ENCODE peak calls at places on chromosomes 2 and 18, in eight cellular contexts. N is ovary, D is breast epithelium, R is GM12892, F is NB4, V is transverse colon, G is A549, L is body of pancreas. Z is an unnamed sample.

GRCh38 chr2:57906152-57906732 is 140.4 kb upstream of the VRK2 start:
- DNase-seq in G (peak), L (no peak), V (no peak), F (peak), D (no peak), R (peak), N (no peak), Z (no peak)

GRCh38 chr18:8507361-8507760 is 101.9 kb upstream of the RAB12 start:
- DNase-seq in N (no peak), V (no peak), D (no peak), R (no peak), L (no peak), G (no peak), F (peak), Z (no peak)

GRCh38 chr18:38801640-38802039 is 1236.0 kb upstream of the CELF4 start:
- DNase-seq in R (no peak), V (no peak), G (no peak), L (no peak), D (no peak), N (no peak), F (no peak), Z (no peak)

GRCh38 chr2:96264656-96265348 is 995 bp downstream of the TMEM127 start:
- DNase-seq in D (no peak), R (peak), L (peak), F (peak), V (no peak), G (peak), N (peak), Z (no peak)

GRCh38 chr2:17646096-17646554 is 105.6 kb downstream of the VSNL1 start:
- DNase-seq in G (peak), R (no peak), L (peak), V (peak), N (peak), D (peak), F (peak), Z (peak)

GRCh38 chr2:43519711-43520221 is 76.1 kb downstream of the THADA start:
- DNase-seq in V (no peak), D (peak), N (no peak), F (peak), L (peak), G (no peak), R (no peak), Z (peak)

GRCh38 chr2:5250482-5250881 is 441.7 kb upstream of the SOX11 start:
- DNase-seq in L (no peak), V (no peak), G (no peak), N (no peak), F (no peak), R (no peak), D (no peak), Z (no peak)

GRCh38 chr2:14632133-14632936 is at the start of gene LRATD1:
- DNase-seq in G (peak), R (no peak), D (peak), L (peak), F (no peak), V (peak), N (peak), Z (no peak)

GRCh38 chr2:137952586-137953129 is 11.6 kb upstream of the HNMT start:
- DNase-seq in L (no peak), F (peak), N (no peak), V (no peak), R (no peak), G (no peak), D (no peak), Z (no peak)

GRCh38 chr2:41498791-41499190 is 549.0 kb upstream of the PKDCC start:
- DNase-seq in L (no peak), V (no peak), R (no peak), G (no peak), F (no peak), D (no peak), N (no peak), Z (no peak)

GRCh38 chr2:179340678-179341077 is 76.0 kb upstream of the SESTD1 start:
- DNase-seq in G (no peak), D (no peak), R (no peak), V (no peak), N (no peak), L (no peak), F (peak), Z (no peak)

GRCh38 chr2:12097860-12098259 is 351.4 kb downstream of the LPIN1 start:
- DNase-seq in V (no peak), D (no peak), G (no peak), N (no peak), F (no peak), L (no peak), R (no peak), Z (no peak)

GRCh38 chr2:5846881-5847280 is 154.7 kb downstream of the SOX11 start:
- DNase-seq in G (no peak), V (no peak), R (no peak), L (no peak), D (no peak), N (no peak), F (no peak), Z (no peak)

GRCh38 chr2:65265090-65266045 is 37.7 kb downstream of the ACTR2 start:
- DNase-seq in L (peak), G (peak), F (peak), V (no peak), R (no peak), D (no peak), N (no peak), Z (no peak)

GRCh38 chr2:197828464-197829135 is 24.2 kb downstream of the PLCL1 start:
- DNase-seq in F (no peak), R (no peak), V (no peak), L (no peak), G (no peak), N (no peak), D (no peak), Z (no peak)

GRCh38 chr18:702957-703659 is 9.3 kb downstream of the ENOSF1 start:
- DNase-seq in N (no peak), L (no peak), V (no peak), R (no peak), F (peak), D (no peak), G (no peak), Z (peak)

GRCh38 chr2:192546566-192546965 is 351.8 kb upstream of the TMEFF2 start:
- DNase-seq in L (no peak), R (no peak), G (no peak), F (peak), N (no peak), D (no peak), V (no peak), Z (no peak)

GRCh38 chr2:55162284-55163006 is 69.6 kb downstream of the CLHC1 start:
- DNase-seq in N (no peak), L (no peak), F (no peak), D (no peak), R (no peak), V (no peak), G (no peak), Z (no peak)

GRCh38 chr2:226799211-226799975 is at the start of gene IRS1:
- DNase-seq in R (peak), N (peak), D (peak), F (peak), V (peak), L (peak), G (no peak), Z (peak)
- TF ChIP-seq POLR2A in R (no peak), N (no peak), D (no peak), F (peak), V (peak), L (peak), G (peak), Z (peak)

GRCh38 chr2:234881413-234882241 is 70.2 kb upstream of the SH3BP4 start:
- DNase-seq in D (peak), G (peak), L (peak), N (peak), F (peak), V (peak), R (peak), Z (peak)
- TF ChIP-seq POLR2A in D (no peak), G (no peak), L (no peak), N (no peak), F (no peak), V (no peak), R (no peak), Z (no peak)

DNA sequence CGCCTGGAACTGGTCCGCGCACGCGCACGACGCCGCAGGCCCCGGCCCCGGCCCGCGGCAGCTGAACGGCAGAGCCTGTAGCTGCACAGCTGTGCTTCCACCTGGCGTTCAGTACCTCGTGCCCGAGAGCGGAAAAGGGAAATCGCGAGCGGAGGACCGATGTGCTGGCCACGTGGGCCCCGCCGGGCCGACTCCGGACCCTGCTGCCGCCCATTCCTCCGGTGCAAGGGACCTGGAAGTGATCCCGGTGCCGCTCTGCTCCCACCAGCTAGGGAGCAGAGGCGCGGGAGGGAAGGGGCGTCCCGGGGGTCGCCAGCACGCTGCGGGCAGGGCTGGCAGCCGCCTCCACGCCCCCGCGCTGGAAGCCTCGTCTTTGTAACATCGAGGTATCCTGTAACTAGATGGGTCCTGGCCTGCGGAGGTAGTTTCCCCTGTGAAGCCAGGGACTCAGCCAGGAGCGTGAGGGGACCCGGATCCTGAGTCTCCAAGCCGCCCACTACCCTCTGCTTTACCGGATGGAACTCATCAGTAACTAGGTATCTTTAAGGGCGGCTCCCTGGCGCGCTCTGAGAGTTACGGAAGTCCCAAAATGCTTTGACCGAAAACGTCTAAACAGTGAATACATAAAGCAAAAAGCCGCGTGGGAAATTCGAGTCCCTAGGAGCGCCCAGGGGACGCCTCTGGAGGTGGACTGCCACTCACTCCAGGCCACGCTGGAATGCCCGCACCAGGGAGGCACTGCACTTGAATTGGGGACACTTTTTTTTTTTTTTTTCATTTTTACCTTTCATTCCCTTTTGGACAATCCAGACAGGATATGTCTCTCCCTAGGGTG is 736 bp upstream of the ODC1 start:
- DNase-seq in L (peak), G (peak), R (peak), N (no peak), D (peak), V (peak), F (peak), Z (no peak)
- TF ChIP-seq POLR2A in L (peak), G (peak), R (peak), N (peak), D (no peak), V (peak), F (peak), Z (peak)

DNA sequence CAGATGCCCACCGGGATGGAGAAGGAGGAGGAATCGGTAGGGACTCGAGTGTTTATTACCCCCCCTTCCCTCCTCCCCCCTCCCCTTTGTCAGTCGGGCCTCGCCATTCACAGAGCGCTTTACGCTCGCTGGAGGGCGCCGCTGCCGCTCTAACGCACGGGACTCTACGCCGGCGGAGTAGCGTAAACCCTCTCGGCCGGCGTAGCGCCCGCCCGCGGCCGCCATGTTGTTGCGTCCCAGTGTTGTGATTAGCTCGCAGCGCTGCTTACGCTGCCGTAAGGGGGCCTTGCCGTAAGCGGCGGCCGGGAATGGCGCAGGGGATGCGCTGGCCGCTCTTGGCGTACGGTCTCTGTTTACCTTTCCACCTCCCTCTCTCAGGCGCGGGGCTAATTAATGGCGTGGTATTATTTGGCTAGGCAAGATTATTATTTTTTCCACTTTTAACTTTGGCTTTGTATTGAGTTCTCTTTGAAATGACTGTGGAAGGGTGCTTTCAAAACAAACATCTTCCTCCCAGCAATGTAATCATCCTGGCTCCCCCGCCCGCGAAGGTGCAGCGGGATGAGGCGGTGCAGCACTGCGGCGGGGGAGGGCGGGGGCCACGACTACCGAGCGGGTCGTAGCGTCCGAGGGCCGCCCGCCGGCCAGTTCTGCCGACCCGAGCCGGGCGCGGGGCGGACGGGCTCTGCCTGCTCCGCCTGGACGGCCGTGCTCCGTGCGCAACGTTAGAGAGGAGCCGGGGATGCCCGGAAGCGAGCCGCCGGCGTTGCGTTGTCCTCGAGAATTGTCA is 779 bp downstream of the EPC2 start:
- DNase-seq in F (peak), G (peak), D (peak), N (peak), R (peak), L (peak), V (peak), Z (peak)
- TF ChIP-seq POLR2A in F (no peak), G (peak), D (no peak), N (no peak), R (peak), L (no peak), V (peak), Z (peak)

DNA sequence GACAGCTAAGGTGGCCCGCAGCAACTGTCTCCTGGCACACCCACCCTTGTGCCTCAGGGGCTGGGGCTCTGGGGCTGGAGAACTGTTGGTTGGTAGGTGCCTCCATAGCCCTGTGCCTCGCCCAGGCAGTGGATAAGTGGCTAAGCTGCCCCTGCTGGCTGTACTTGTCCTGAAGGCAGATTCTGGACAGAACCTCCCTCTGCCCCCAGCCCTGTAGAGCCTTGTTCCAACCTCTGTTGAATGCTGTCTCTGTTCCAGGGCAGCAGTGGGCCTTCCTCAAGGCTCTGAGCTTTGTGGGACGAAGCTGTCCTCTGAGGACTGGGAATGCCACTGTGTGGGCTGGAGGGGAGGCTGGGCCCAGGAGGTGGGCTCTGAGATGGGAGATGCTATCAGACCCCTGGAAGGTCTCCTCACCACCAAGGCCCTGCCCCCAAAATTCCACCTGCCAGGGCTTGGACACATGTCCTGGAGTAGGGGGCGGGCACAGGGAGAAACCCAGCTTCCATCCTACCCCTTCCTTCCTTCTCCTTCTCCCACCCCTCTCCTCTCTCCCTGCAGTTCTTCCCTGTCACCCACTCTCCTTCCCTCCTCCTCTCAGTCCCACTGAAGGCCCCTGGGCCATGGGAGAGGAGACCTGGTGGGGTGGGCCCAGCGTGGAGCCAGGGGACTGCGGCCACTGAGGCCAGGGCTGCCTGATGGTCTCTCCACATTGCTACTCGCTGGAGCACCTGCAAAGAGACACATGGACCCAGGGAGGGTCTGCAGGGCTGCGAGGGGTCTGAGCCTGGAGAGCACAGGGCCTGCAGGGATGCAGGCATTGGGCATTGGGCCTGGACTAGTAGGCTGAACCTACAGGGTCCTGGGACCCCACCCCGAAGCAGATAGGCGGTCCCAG is 1.7 kb upstream of the PDCD1 start:
- DNase-seq in L (no peak), V (no peak), R (no peak), D (no peak), G (no peak), N (peak), F (no peak), Z (no peak)
- TF ChIP-seq POLR2A in L (no peak), V (no peak), R (no peak), D (no peak), G (no peak), N (no peak), F (no peak), Z (no peak)

DNA sequence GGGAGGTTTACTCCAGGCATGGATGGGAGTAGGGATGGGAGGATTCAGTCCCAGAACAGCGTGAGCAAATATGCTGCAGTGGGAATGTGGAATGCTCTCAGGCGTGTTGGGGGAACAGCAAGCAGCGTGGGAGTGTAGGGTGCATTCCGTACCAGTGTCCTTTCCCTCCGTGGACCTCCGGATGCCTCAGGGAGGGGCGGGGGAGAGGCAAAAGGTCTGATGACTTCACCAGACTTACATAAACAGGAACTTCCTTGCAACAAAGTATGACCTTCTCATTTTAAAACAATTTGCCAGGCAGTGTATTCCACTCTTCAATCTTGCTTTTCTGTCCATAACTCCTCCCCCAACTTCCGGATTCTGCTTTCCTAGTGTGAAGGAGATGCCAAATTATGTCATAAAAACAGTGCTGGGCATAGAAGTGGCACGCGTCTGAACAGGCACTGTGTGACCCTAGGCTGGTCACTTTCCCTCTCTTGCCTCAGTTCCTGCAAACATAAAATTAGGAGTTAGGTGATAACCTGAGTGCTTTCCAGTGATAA is 36.9 kb downstream of the RPL37A start:
- DNase-seq in R (no peak), V (peak), D (peak), L (peak), N (peak), F (peak), G (no peak), Z (peak)
- TF ChIP-seq POLR2A in R (no peak), V (no peak), D (no peak), L (no peak), N (peak), F (no peak), G (no peak), Z (no peak)

GRCh38 chr2:9556121-9556869 is 665 bp upstream of the ADAM17 start:
- DNase-seq in G (peak), R (no peak), V (no peak), D (no peak), L (no peak), F (peak), N (no peak), Z (no peak)

GRCh38 chr2:9555338-9556120 is at the start of gene ADAM17:
- DNase-seq in R (peak), G (peak), F (peak), L (peak), N (peak), V (peak), D (peak), Z (peak)

GRCh38 chr2:9552491-9553178 is 3.0 kb downstream of the ADAM17 start:
- DNase-seq in G (peak), L (no peak), R (no peak), N (no peak), D (no peak), F (peak), V (no peak), Z (no peak)

GRCh38 chr2:9558948-9559381 is 3.3 kb upstream of the ADAM17 start:
- DNase-seq in L (no peak), R (no peak), N (no peak), G (no peak), F (peak), V (no peak), D (peak), Z (no peak)

GRCh38 chr2:9554841-9555337 is 741 bp downstream of the ADAM17 start:
- DNase-seq in N (no peak), V (peak), F (peak), D (peak), R (no peak), L (peak), G (no peak), Z (no peak)
- TF ChIP-seq POLR2A in N (peak), V (no peak), F (no peak), D (no peak), R (no peak), L (no peak), G (peak), Z (no peak)

GRCh38 chr2:107255744-107256143 is 369.8 kb upstream of the ST6GAL2 start:
- DNase-seq in L (no peak), R (no peak), G (no peak), F (no peak), V (no peak), N (no peak), D (no peak), Z (no peak)

GRCh38 chr2:107258538-107258937 is 372.6 kb upstream of the ST6GAL2 start:
- DNase-seq in G (no peak), L (no peak), N (no peak), R (no peak), F (no peak), V (no peak), D (no peak), Z (no peak)

GRCh38 chr2:107263596-107264090 is 377.7 kb upstream of the ST6GAL2 start:
- DNase-seq in G (no peak), D (no peak), F (peak), L (no peak), V (no peak), N (no peak), R (no peak), Z (no peak)

GRCh38 chr2:107259011-107259410 is 373.0 kb upstream of the ST6GAL2 start:
- DNase-seq in F (no peak), N (no peak), R (no peak), D (no peak), G (no peak), L (no peak), V (no peak), Z (no peak)

GRCh38 chr2:107259411-107260195 is 373.6 kb upstream of the ST6GAL2 start:
- DNase-seq in V (no peak), D (no peak), G (no peak), N (no peak), R (no peak), L (no peak), F (no peak), Z (no peak)
- TF ChIP-seq POLR2A in V (no peak), D (no peak), G (no peak), N (no peak), R (no peak), L (no peak), F (no peak), Z (no peak)

GRCh38 chr18:55321268-55322175 is 266.5 kb downstream of the TCF4 start:
- DNase-seq in L (peak), F (peak), N (peak), R (no peak), D (peak), G (peak), V (peak), Z (no peak)
- TF ChIP-seq POLR2A in L (no peak), F (no peak), N (no peak), R (peak), D (no peak), G (no peak), V (no peak), Z (no peak)

Z was measured in H54.